ENCODE peak calls at places on chromosomes 1 and 21, in six cellular contexts. N is OCI-LY7, Z is fibroblast of lung, J is mammary epithelial cell, E is mesendoderm, A is PC-9. S is an unnamed sample. For H3K79me2, the result is how much of the 10 kb centered on the place peaks cover.

GRCh38 chr1:23548704-23549143 is 10.6 kb downstream of the ID3 start:
- DNase-seq in A (no peak), Z (no peak), J (no peak), E (no peak), N (no peak), S (peak)

GRCh38 chr1:7552402-7552801 is 218.7 kb upstream of the VAMP3 start:
- DNase-seq in N (no peak), A (no peak), Z (no peak), J (no peak), E (no peak), S (no peak)

GRCh38 chr1:25926731-25927496 is 20.7 kb upstream of the STMN1 start:
- DNase-seq in E (no peak), N (no peak), J (no peak), Z (no peak), A (no peak), S (no peak)

GRCh38 chr1:212721388-212722247 is 22.0 kb upstream of the BATF3 start:
- DNase-seq in E (peak), A (peak), J (peak), N (no peak), Z (peak), S (peak)

GRCh38 chr1:180849031-180849775 is 63.5 kb upstream of the KIAA1614 start:
- DNase-seq in E (no peak), Z (no peak), A (no peak), N (peak), J (no peak), S (no peak)

GRCh38 chr1:28458237-28459228 is 47.3 kb upstream of the RCC1 start:
- DNase-seq in N (no peak), J (no peak), E (no peak), A (no peak), Z (no peak), S (peak)

GRCh38 chr1:65799601-65800000 is 6.9 kb downstream of the PDE4B start:
- DNase-seq in Z (no peak), E (no peak), J (no peak), N (no peak), A (no peak), S (no peak)

GRCh38 chr1:90114521-90115141 is 119.7 kb downstream of the ZNF326 start:
- DNase-seq in J (peak), Z (peak), A (no peak), N (peak), E (peak), S (peak)

GRCh38 chr1:53769780-53770179 is 30.8 kb upstream of the GLIS1 start:
- DNase-seq in J (no peak), A (no peak), E (no peak), N (no peak), Z (peak), S (peak)

GRCh38 chr1:196178083-196178635 is 430.1 kb downstream of the KCNT2 start:
- DNase-seq in J (peak), A (no peak), N (no peak), Z (peak), E (no peak), S (no peak)

GRCh38 chr1:21129407-21129806 is 47.3 kb downstream of the EIF4G3 start:
- DNase-seq in N (no peak), Z (no peak), A (no peak), E (no peak), J (no peak), S (peak)

GRCh38 chr21:45248893-45249381 is 38.8 kb downstream of the POFUT2 start:
- DNase-seq in E (peak), J (peak), N (no peak), Z (peak), A (peak), S (peak)

GRCh38 chr1:89306273-89306672 is 33.6 kb upstream of the GBP5 start:
- DNase-seq in N (no peak), J (no peak), A (no peak), Z (no peak), E (no peak), S (no peak)

GRCh38 chr1:89641781-89642180 is 8.9 kb downstream of the LRRC8C start:
- DNase-seq in N (no peak), Z (peak), A (no peak), J (no peak), E (no peak), S (no peak)

GRCh38 chr1:79885101-79885500 is 878.6 kb upstream of the ADGRL4 start:
- DNase-seq in J (peak), N (no peak), Z (no peak), E (no peak), A (no peak), S (no peak)

GRCh38 chr1:230103341-230104173 is 36.5 kb downstream of the GALNT2 start:
- DNase-seq in E (no peak), J (no peak), Z (peak), N (no peak), A (no peak), S (peak)

GRCh38 chr1:197269053-197269452 is 1.0 kb downstream of the CRB1 start:
- DNase-seq in Z (no peak), A (no peak), J (no peak), E (no peak), N (no peak), S (no peak)

GRCh38 chr21:14995695-14996490 is 68.9 kb downstream of the NRIP1 start:
- DNase-seq in J (peak), A (no peak), E (peak), Z (peak), N (no peak), S (peak)

GRCh38 chr1:218872026-218872425 is 301.7 kb upstream of the LYPLAL1 start:
- DNase-seq in N (no peak), Z (no peak), A (no peak), E (no peak), J (no peak), S (no peak)

GRCh38 chr1:209900734-209901133 is 37.3 kb upstream of the SYT14 start:
- DNase-seq in J (peak), A (peak), Z (peak), N (no peak), E (no peak), S (peak)

GRCh38 chr1:30427545-30427944 is 295.8 kb downstream of the MATN1 start:
- DNase-seq in Z (no peak), E (peak), N (no peak), J (no peak), A (no peak), S (no peak)

GRCh38 chr1:186530104-186530503 is 69.2 kb upstream of the PDC start:
- DNase-seq in Z (peak), J (no peak), E (no peak), A (no peak), N (no peak), S (peak)

GRCh38 chr1:52601976-52602327 is 219 bp upstream of the GPX7 start:
- DNase-seq in N (no peak), A (no peak), Z (peak), E (no peak), J (no peak), S (no peak)

GRCh38 chr1:64147759-64148158 is 55.7 kb upstream of the UBE2U start:
- DNase-seq in N (no peak), J (no peak), A (no peak), E (no peak), Z (no peak), S (no peak)
- H3K79me2 ChIP-seq in N (under half), J (under half), A (under half), E (under half), Z (under half), S (under half)

GRCh38 chr1:76786232-76786631 is 81.0 kb upstream of the ST6GALNAC5 start:
- DNase-seq in E (no peak), J (no peak), N (no peak), Z (peak), A (no peak), S (no peak)
- H3K4me3 ChIP-seq in E (no peak), J (no peak), N (no peak), Z (no peak), A (no peak), S (no peak)

GRCh38 chr1:248821641-248822040 is 4.1 kb downstream of the SH3BP5L start:
- DNase-seq in N (no peak), A (no peak), Z (no peak), J (no peak), E (no peak), S (no peak)
- H3K79me2 ChIP-seq in N (under half), A (under half), Z (half or more), J (half or more), E (under half), S (half or more)

GRCh38 chr1:228378453-228379164 is 28.0 kb downstream of the TRIM11 start:
- DNase-seq in A (peak), J (peak), N (peak), E (peak), Z (peak), S (peak)

GRCh38 chr1:228376262-228376628 is 30.4 kb downstream of the TRIM11 start:
- DNase-seq in N (no peak), A (no peak), J (no peak), Z (no peak), E (peak), S (peak)

GRCh38 chr1:228379165-228379460 is 27.5 kb downstream of the TRIM11 start:
- DNase-seq in N (no peak), Z (no peak), E (peak), A (peak), J (no peak), S (peak)

GRCh38 chr1:228376651-228377631 is 29.7 kb downstream of the TRIM11 start:
- DNase-seq in Z (no peak), A (no peak), J (no peak), E (no peak), N (no peak), S (no peak)

GRCh38 chr1:228377664-228378452 is 28.8 kb downstream of the TRIM11 start:
- DNase-seq in N (no peak), J (no peak), A (no peak), E (no peak), Z (no peak), S (no peak)
- H3K4me3 ChIP-seq in N (no peak), J (peak), A (peak), E (peak), Z (peak), S (peak)

GRCh38 chr1:40997096-40997495 is 17.6 kb downstream of the CTPS1 start:
- DNase-seq in A (no peak), E (no peak), N (no peak), Z (no peak), J (no peak), S (no peak)
- H3K79me2 ChIP-seq in A (under half), E (under half), N (under half), Z (under half), J (half or more), S (under half)

DNA sequence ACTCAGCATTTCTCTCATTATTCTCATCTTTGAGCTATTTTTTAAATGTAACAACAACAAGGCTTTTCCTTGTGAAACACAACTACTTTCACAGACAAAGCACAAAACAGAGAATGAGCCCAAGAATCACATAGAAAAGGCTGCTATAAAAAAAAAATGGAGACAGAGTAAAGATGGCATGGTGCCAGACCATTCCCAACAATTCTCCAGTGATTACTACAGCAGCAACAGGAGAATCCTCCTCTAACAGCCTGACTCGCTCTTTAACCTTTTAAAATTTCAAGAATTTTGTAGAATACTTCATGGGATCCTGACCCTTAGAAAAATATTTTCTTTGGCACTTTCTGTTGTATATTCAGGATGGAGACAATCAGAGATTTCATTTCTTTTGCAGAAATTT is 3.8 kb upstream of the BCAS2 start:
- DNase-seq in J (no peak), A (no peak), Z (no peak), E (no peak), N (no peak), S (peak)
- H3K4me3 ChIP-seq in J (no peak), A (no peak), Z (no peak), E (no peak), N (no peak), S (no peak)

GRCh38 chr1:15705184-15705566 is 21.1 kb downstream of the PLEKHM2 start:
- DNase-seq in Z (no peak), N (no peak), A (no peak), J (no peak), E (no peak), S (no peak)
- H3K79me2 ChIP-seq in Z (under half), N (under half), A (under half), J (half or more), E (under half), S (half or more)

GRCh38 chr1:91711504-91712247 is 174.3 kb downstream of the TGFBR3 start:
- DNase-seq in Z (no peak), J (no peak), N (no peak), E (no peak), A (no peak), S (no peak)

GRCh38 chr1:91712981-91713841 is 172.7 kb downstream of the TGFBR3 start:
- DNase-seq in Z (peak), E (peak), N (no peak), A (no peak), J (no peak), S (peak)

GRCh38 chr1:91714867-91715381 is 171.0 kb downstream of the TGFBR3 start:
- DNase-seq in E (peak), A (no peak), N (no peak), Z (no peak), J (no peak), S (no peak)

GRCh38 chr1:91710261-91710660 is 175.7 kb downstream of the TGFBR3 start:
- DNase-seq in Z (no peak), E (no peak), J (no peak), N (no peak), A (no peak), S (no peak)

DNA sequence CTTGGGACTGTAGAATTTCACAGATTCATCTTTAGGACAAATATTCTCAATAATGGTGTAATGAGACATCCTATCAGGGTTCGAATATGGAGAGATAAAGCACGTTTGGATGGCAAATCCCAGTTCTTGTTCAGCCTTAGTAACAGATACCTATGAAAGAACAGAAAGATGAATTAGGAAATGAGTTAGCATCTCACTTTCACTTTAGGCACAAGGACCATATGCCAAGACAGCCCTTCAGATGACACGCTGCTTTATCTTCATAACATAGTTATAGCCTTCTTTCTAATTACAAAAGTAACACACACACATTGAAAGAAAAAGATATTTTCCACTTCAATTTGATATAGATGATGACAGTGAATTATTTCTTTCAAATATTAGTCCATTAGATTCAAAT is 173.6 kb downstream of the TGFBR3 start:
- DNase-seq in Z (no peak), N (no peak), A (no peak), E (no peak), J (no peak), S (peak)
- H3K4me3 ChIP-seq in Z (no peak), N (no peak), A (no peak), E (no peak), J (no peak), S (no peak)